ENCODE peak calls at places on chromosomes 13 and 19, in six cellular contexts. X is CD8-positive, alpha-beta T cell; H is endothelial cell of umbilical vein; U is cardiac muscle cell; M is heart left ventricle; Q is ovary. T is an unnamed sample.

GRCh38 chr13:105007166-105007808 is 1528.2 kb downstream of the EFNB2 start:
- DNase-seq in X (no peak), H (peak; percentile 85), U (no peak), M (no peak), Q (no peak), T (no peak)

GRCh38 chr19:13985771-13986347 is 20.3 kb downstream of the RFX1 start:
- DNase-seq in X (no peak), H (no peak), U (no peak), M (no peak), Q (no peak), T (no peak)

GRCh38 chr19:17389957-17390664 is 3.9 kb downstream of the CCDC194 start:
- DNase-seq in X (no peak), H (no peak), U (no peak), M (no peak), Q (no peak), T (no peak)

GRCh38 chr19:7373862-7374261 is 25.1 kb downstream of the ARHGEF18 start:
- DNase-seq in X (no peak), H (no peak), U (peak; percentile 25), M (no peak), Q (no peak), T (peak; percentile 23)

GRCh38 chr13:46751811-46752635 is 44.9 kb downstream of the ESD start:
- DNase-seq in X (peak; percentile 34), H (no peak), U (no peak), M (no peak), Q (no peak), T (peak; percentile 9)

GRCh38 chr19:19627442-19627715 is 641 bp downstream of the LPAR2 start:
- DNase-seq in X (no peak), H (no peak), U (no peak), M (no peak), Q (no peak), T (no peak)

GRCh38 chr13:110555601-110556223 is 5.8 kb downstream of the RAB20 start:
- DNase-seq in X (no peak), H (no peak), U (no peak), M (no peak), Q (no peak), T (no peak)

GRCh38 chr13:24215732-24216131 is 55.2 kb downstream of the SPATA13 start:
- DNase-seq in X (no peak), H (peak; percentile 90), U (peak; percentile 75), M (peak; percentile 52), Q (peak; percentile 57), T (peak; percentile 50)

GRCh38 chr19:1258707-1259205 is 10.4 kb downstream of the MIDN start:
- DNase-seq in X (no peak), H (no peak), U (no peak), M (no peak), Q (no peak), T (no peak)

DNA sequence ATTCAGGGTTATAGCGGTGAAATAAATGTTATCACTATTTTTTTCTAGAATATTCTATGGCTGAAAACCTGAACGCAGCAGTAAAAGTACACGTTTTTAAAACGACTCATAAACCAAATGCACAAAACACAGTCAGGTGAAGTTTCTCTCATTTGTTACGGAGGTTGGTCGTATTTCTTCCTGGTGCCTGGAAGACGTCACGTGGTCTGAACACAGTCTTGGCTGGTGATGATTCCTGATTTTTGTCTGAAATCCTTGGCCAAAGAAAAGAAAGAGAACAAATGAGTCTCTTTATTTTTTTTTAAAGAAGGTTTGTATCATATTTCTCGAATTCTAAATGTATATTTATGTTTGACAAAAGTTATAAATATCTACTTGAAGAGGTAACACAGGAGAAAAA is 9.8 kb upstream of the PNMA8A start:
- DNase-seq in X (no peak), H (no peak), U (peak; percentile 73), M (no peak), Q (no peak), T (no peak)
- H3K27ac ChIP-seq in X (no peak overlapping the region), H (no peak overlapping the region), U (peak overlapping the region; percentile 67), M (peak overlapping the region; percentile 16), Q (peak overlapping the region; percentile 79), T (no peak overlapping the region)

DNA sequence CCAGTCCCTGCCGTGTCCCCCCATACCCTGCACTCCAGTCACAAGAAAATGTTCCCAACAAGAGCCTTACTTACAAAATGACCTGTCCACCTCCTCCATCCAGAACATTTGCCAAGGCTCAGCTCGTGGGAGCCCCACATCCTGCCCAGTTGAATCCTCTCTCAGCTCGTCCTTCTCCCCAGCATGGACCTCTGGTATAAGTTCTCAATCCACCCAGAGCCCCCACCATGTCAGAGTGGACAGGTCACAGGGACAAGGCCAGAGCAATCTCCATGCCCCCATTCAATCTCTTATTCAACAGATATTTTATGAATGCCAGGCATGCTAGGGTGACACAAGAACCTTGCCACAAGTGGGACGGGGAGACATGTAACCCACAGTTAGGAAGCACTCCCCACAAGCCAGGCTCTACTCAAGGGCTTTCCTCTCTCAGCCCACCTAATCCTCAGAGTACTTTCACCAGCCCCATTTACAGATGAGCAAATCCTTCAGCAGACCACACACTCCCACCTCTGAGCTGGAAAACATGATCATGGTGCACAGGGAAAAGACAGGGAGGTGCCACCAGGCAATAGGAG is 15.1 kb downstream of the DEDD2 start:
- DNase-seq in X (no peak), H (no peak), U (no peak), M (no peak), Q (no peak), T (no peak)
- H3K4me1 ChIP-seq in X (peaks cover 74% of the 10 kb centered on the region), H (peaks cover 6% of the 10 kb centered on the region), U (no peaks in the 10 kb centered on the region), M (peaks cover 32% of the 10 kb centered on the region), Q (no peaks in the 10 kb centered on the region), T (no peaks in the 10 kb centered on the region)

GRCh38 chr13:59464926-59465325 is 698.8 kb downstream of the DIAPH3 start:
- DNase-seq in X (no peak), H (no peak), U (no peak), M (no peak), Q (no peak), T (no peak)
- H3K27ac ChIP-seq in X (no peak overlapping the region), H (no peak overlapping the region), U (no peak overlapping the region), M (no peak overlapping the region), Q (no peak overlapping the region), T (no peak overlapping the region)

GRCh38 chr13:50910483-50910805 is 853 bp downstream of the RNASEH2B start:
- DNase-seq in X (no peak), H (peak; percentile 42), U (peak; percentile 46), M (peak; percentile 41), Q (no peak), T (no peak)

GRCh38 chr13:50912851-50913250 is 3.3 kb downstream of the RNASEH2B start:
- DNase-seq in X (no peak), H (no peak), U (no peak), M (no peak), Q (no peak), T (no peak)

GRCh38 chr13:50914301-50914700 is 4.7 kb downstream of the RNASEH2B start:
- DNase-seq in X (no peak), H (no peak), U (no peak), M (no peak), Q (no peak), T (no peak)

GRCh38 chr13:50911051-50911690 is 1.6 kb downstream of the RNASEH2B start:
- DNase-seq in X (no peak), H (peak; percentile 1), U (peak; percentile 17), M (no peak), Q (no peak), T (peak; percentile 19)

DNA sequence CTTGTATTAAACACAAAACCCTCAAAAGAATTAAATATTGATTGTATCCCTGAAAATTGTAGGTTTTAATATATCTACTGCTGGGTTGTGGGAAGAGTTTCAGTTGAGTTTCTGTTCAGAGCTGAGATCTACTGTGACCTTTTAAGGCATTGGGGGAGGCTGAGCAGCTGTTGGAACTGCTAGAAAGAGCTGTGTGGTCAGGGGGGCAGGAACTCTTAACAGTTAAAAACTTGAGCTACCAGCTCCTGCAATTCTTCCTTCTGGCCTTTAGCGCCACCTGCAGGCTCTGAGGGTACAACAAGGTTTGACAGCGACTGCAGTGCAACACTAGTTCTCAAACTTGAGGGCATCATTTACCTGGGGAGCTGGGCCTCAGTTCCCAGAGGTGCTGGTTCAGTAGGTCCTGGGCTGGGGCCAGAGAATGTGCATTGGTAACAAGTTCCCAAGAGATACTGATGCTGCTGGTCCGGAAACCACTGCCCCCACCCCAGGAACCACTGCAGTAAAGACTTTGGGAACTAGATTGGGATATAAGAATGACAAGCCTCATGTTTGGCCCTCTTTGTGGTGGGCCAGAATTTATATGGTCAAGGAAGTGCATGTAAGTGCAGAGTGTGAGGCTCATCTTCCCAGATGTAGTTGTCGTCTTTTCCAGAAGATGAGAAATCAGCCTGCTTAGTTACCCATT is 2.5 kb downstream of the RNASEH2B start:
- DNase-seq in X (peak; percentile 89), H (peak; percentile 78), U (peak; percentile 92), M (peak; percentile 84), Q (peak; percentile 88), T (peak; percentile 89)
- H3K4me1 ChIP-seq in X (peaks cover 47% of the 10 kb centered on the region), H (peaks cover 28% of the 10 kb centered on the region), U (peaks cover 35% of the 10 kb centered on the region), M (peaks cover 56% of the 10 kb centered on the region), Q (peaks cover 7% of the 10 kb centered on the region), T (peaks cover 18% of the 10 kb centered on the region)

GRCh38 chr13:40362502-40362901 is 303.9 kb downstream of the FOXO1 start:
- DNase-seq in X (no peak), H (no peak), U (peak; percentile 56), M (no peak), Q (no peak), T (no peak)
- H3K27ac ChIP-seq in X (no peak overlapping the region), H (no peak overlapping the region), U (no peak overlapping the region), M (no peak overlapping the region), Q (no peak overlapping the region), T (no peak overlapping the region)

DNA sequence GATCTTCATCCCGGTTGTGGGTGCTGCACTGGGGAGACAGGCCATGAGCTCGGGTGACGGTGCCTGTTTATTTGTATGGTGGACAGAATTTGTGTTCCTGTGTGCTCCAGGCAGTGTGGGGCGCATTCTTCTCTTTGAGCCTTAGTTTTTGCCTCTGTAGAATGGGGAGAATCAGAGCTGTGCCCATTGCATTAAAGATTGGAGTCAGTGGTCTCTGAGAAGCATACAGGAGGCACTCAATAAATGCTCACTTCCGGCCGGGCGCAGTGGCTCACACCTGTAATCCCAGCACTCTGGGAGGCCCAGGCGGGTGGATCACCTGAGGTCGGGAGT is 23.0 kb downstream of the NFIC start:
- DNase-seq in X (no peak), H (no peak), U (no peak), M (no peak), Q (no peak), T (no peak)
- H3K4me1 ChIP-seq in X (no peaks in the 10 kb centered on the region), H (peaks cover 23% of the 10 kb centered on the region), U (peaks cover 32% of the 10 kb centered on the region), M (peaks cover 67% of the 10 kb centered on the region), Q (peaks cover 37% of the 10 kb centered on the region), T (peaks cover 32% of the 10 kb centered on the region)

GRCh38 chr13:98326274-98326673 is 149.2 kb upstream of the RNF113B start:
- DNase-seq in X (no peak), H (no peak), U (no peak), M (no peak), Q (no peak), T (no peak)
- H3K27ac ChIP-seq in X (no peak overlapping the region), H (no peak overlapping the region), U (no peak overlapping the region), M (no peak overlapping the region), Q (no peak overlapping the region), T (no peak overlapping the region)

T was measured in A673.